ENCODE peak calls at places on chromosomes 7 and 10, in eight cellular contexts. J, D, I, G, M, T, W and Y are unnamed samples.

GRCh38 chr7:152464312-152465117 is 28.7 kb upstream of the KMT2C start:
- DNase-seq in J (no peak), D (peak; percentile 64), I (peak; percentile 93), G (peak; percentile 89), M (peak; percentile 81), T (peak; percentile 81), W (peak; percentile 62), Y (peak; percentile 68)

GRCh38 chr7:158885624-158886023 is 29.3 kb downstream of the DYNC2I1 start:
- DNase-seq in J (no peak), D (peak; percentile 21), I (no peak), G (no peak), M (no peak), T (peak; percentile 29), W (no peak), Y (no peak)

GRCh38 chr10:100709655-100710054 is 35.7 kb upstream of the PAX2 start:
- DNase-seq in J (no peak), D (no peak), I (no peak), G (no peak), M (no peak), T (no peak), W (no peak), Y (no peak)

GRCh38 chr7:158740013-158740656 is 35.5 kb upstream of the NCAPG2 start:
- DNase-seq in J (peak; percentile 17), D (peak; percentile 89), I (peak; percentile 93), G (no peak), M (no peak), T (peak; percentile 96), W (no peak), Y (peak; percentile 82)

GRCh38 chr10:3866347-3866746 is 81.3 kb upstream of the KLF6 start:
- DNase-seq in J (no peak), D (no peak), I (no peak), G (no peak), M (no peak), T (no peak), W (no peak), Y (no peak)

GRCh38 chr7:69739906-69740545 is 141.8 kb downstream of the AUTS2 start:
- DNase-seq in J (no peak), D (no peak), I (no peak), G (peak; percentile 78), M (peak; percentile 46), T (peak; percentile 59), W (peak; percentile 29), Y (no peak)

GRCh38 chr10:71712572-71713134 is 6.9 kb downstream of the C10orf105 start:
- DNase-seq in J (no peak), D (no peak), I (no peak), G (no peak), M (no peak), T (no peak), W (no peak), Y (no peak)

GRCh38 chr10:49139866-49140195 is 6.0 kb upstream of the FAM170B start:
- DNase-seq in J (no peak), D (no peak), I (no peak), G (no peak), M (no peak), T (peak; percentile 84), W (no peak), Y (no peak)

GRCh38 chr10:96222441-96222840 is 48.9 kb downstream of the BLNK start:
- DNase-seq in J (no peak), D (no peak), I (no peak), G (no peak), M (no peak), T (no peak), W (no peak), Y (no peak)

GRCh38 chr10:123149568-123150228 is 1.8 kb downstream of the HMX2 start:
- DNase-seq in J (no peak), D (peak; percentile 35), I (no peak), G (peak; percentile 55), M (no peak), T (peak; percentile 44), W (no peak), Y (no peak)

GRCh38 chr10:12910835-12911234 is 90.7 kb downstream of the CCDC3 start:
- DNase-seq in J (no peak), D (no peak), I (peak; percentile 68), G (no peak), M (no peak), T (no peak), W (no peak), Y (no peak)

GRCh38 chr10:100009283-100009792 is 409 bp downstream of the DNMBP start:
- DNase-seq in J (no peak), D (peak; percentile 44), I (no peak), G (no peak), M (no peak), T (peak; percentile 49), W (peak; percentile 53), Y (no peak)

GRCh38 chr7:121302214-121302745 is 26.5 kb upstream of the WNT16 start:
- DNase-seq in J (no peak), D (no peak), I (no peak), G (no peak), M (no peak), T (peak; percentile 73), W (no peak), Y (no peak)

GRCh38 chr7:121301441-121302213 is 27.2 kb upstream of the WNT16 start:
- DNase-seq in J (no peak), D (no peak), I (no peak), G (no peak), M (no peak), T (peak; percentile 26), W (no peak), Y (no peak)

GRCh38 chr7:121304259-121304658 is 24.5 kb upstream of the WNT16 start:
- DNase-seq in J (no peak), D (no peak), I (no peak), G (no peak), M (no peak), T (peak; percentile 35), W (no peak), Y (no peak)

GRCh38 chr7:121305109-121305508 is 23.7 kb upstream of the WNT16 start:
- DNase-seq in J (no peak), D (no peak), I (no peak), G (no peak), M (no peak), T (peak; percentile 24), W (no peak), Y (no peak)

DNA sequence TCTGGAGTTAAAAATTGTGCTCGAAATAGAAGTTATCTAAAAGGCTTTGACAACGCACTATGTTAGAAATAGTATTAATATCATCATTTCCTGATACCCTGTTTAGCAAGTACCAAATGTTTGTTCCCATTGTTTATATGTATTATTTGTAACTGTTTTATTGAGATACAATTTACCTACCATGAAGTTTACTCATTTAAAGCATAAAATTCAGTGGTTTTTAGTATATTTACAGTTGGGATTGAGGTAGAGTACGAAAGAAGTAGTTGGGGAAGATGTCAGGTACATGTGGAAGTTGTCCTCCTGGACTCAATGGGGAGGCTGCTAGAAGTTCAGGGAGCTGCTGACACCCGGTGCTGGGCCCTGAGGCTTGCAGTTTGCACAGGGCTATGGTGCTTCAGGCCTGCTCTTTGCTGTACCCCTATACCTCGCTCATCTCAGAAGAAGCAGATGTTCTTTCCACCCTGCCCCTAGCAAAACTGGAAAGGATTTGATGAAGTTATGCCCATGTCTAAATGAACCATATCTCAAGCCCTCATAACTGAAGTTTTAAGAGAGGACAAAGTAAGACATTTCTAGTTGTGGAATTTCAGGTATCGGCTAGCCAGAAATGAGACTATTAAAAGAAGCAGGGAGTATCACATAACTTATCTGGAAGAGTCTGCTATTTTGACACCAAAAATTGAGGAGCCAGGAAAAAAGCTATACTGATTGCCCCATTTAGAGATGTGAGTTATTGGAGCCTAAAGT is 25.2 kb upstream of the WNT16 start:
- DNase-seq in J (no peak), D (no peak), I (no peak), G (no peak), M (no peak), T (no peak), W (no peak), Y (no peak)
- TF ChIP-seq CTCF in J (no peak), D (no peak), I (no peak), G (no peak), M (no peak), T (no peak), W (no peak), Y (no peak)

GRCh38 chr10:103254113-103254512 is 8.4 kb downstream of the RPEL1 start:
- DNase-seq in J (no peak), D (no peak), I (no peak), G (no peak), M (no peak), T (no peak), W (no peak), Y (no peak)

GRCh38 chr10:103259989-103260388 is 14.3 kb downstream of the RPEL1 start:
- DNase-seq in J (no peak), D (no peak), I (no peak), G (no peak), M (no peak), T (no peak), W (no peak), Y (no peak)

GRCh38 chr10:103256613-103257012 is 10.9 kb downstream of the RPEL1 start:
- DNase-seq in J (no peak), D (no peak), I (no peak), G (no peak), M (no peak), T (no peak), W (no peak), Y (no peak)

GRCh38 chr10:103254538-103255325 is 9.0 kb downstream of the RPEL1 start:
- DNase-seq in J (no peak), D (no peak), I (no peak), G (no peak), M (no peak), T (no peak), W (no peak), Y (no peak)

DNA sequence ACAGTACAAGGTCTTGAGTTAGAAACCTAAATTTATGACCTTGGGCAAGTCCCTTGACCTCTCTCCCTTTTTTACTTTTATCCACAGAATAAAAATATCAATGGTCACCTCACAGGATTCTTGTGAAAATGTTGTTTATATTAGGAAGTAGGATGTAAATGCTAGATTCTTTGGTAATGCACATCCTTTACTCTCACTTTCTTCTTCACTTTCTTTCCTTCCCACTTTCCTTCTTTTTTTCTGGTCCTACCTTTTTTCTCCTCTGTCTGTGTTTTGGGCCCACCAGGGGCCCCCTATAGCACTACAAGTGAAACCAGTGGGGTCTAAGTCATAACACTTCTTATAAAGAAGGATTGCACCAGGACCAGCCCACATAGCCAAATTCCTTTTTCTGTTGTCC is 12.1 kb downstream of the RPEL1 start:
- DNase-seq in J (no peak), D (no peak), I (no peak), G (no peak), M (no peak), T (no peak), W (no peak), Y (no peak)
- H3K27ac ChIP-seq in J (no peak overlapping the region), D (no peak overlapping the region), I (no peak overlapping the region), G (no peak overlapping the region), M (no peak overlapping the region), T (no peak overlapping the region), W (no peak overlapping the region), Y (no peak overlapping the region)

GRCh38 chr10:1412531-1413189 is 324.7 kb downstream of the ADARB2 start:
- DNase-seq in J (no peak), D (no peak), I (peak; percentile 83), G (no peak), M (no peak), T (no peak), W (no peak), Y (no peak)
- H3K4me1 ChIP-seq in J (no peaks in the 10 kb centered on the region), D (no peaks in the 10 kb centered on the region), I (no peaks in the 10 kb centered on the region), G (no peaks in the 10 kb centered on the region), M (no peaks in the 10 kb centered on the region), T (no peaks in the 10 kb centered on the region), W (no peaks in the 10 kb centered on the region), Y (no peaks in the 10 kb centered on the region)

DNA sequence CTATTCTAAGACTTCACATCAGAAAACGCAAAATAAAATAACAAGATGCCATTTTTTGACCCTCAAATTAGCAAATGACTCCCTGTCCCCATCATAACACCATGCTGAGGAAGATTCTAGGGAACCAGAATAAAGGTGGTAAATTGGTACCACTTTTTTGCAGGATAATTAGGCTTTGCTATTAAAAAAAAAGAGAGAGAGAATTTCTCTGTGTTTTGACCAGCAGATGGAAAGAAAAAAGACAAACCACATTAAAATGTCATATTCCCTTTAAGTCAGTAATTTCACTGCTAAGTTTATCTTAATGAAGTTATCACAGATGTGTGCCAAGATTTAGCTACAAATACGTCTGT is 33.9 kb downstream of the PUS7 start:
- DNase-seq in J (no peak), D (no peak), I (no peak), G (no peak), M (no peak), T (peak; percentile 2), W (no peak), Y (no peak)
- TF ChIP-seq CTCF in J (peak; percentile 2), D (peak; percentile 1), I (no peak), G (no peak), M (no peak), T (no peak), W (no peak), Y (peak; percentile 47)